ENCODE peak calls at places on chromosomes 2 and 18, in eight cellular contexts. I is tibial artery, K is suprapubic skin, P is lower lobe of right lung, C is aorta, O is HCT116, L is PC-3, H is heart right ventricle. G is an unnamed sample.
A peak's percentile ranks its signal among the peaks of the same experiment; 100 is the strongest.

GRCh38 chr2:101900375-101900774 is 91.4 kb upstream of the IL1R2 start:
- DNase-seq in I (no peak), K (no peak), P (no peak), C (no peak), O (no peak), L (peak; percentile 58), H (no peak), G (no peak)

GRCh38 chr2:173881466-173881865 is 83.7 kb downstream of the SP3 start:
- DNase-seq in I (peak; percentile 45), K (no peak), P (no peak), C (no peak), O (no peak), L (no peak), H (no peak), G (no peak)

GRCh38 chr2:239300871-239301742 is 99.7 kb downstream of the HDAC4 start:
- DNase-seq in I (no peak), K (peak; percentile 69), P (no peak), C (peak; percentile 72), O (no peak), L (no peak), H (no peak), G (no peak)

GRCh38 chr2:218679119-218679518 is 7.2 kb downstream of the STK36 start:
- DNase-seq in I (no peak), K (no peak), P (no peak), C (no peak), O (no peak), L (peak; percentile 46), H (no peak), G (no peak)

GRCh38 chr2:26018184-26018716 is 15.6 kb upstream of the RAB10 start:
- DNase-seq in I (peak; percentile 78), K (no peak), P (peak; percentile 81), C (peak; percentile 92), O (peak; percentile 74), L (peak; percentile 92), H (peak; percentile 62), G (peak; percentile 15)

GRCh38 chr2:138090330-138090729 is 126.1 kb downstream of the HNMT start:
- DNase-seq in I (no peak), K (no peak), P (no peak), C (no peak), O (peak; percentile 22), L (peak; percentile 72), H (no peak), G (peak; percentile 54)

GRCh38 chr2:171317492-171318125 is 116.2 kb downstream of the METTL8 start:
- DNase-seq in I (no peak), K (no peak), P (no peak), C (no peak), O (no peak), L (no peak), H (no peak), G (no peak)

GRCh38 chr2:191114403-191114886 is 36.3 kb downstream of the STAT4 start:
- DNase-seq in I (no peak), K (no peak), P (no peak), C (no peak), O (no peak), L (no peak), H (no peak), G (no peak)

GRCh38 chr2:138275292-138275690 is 226.3 kb upstream of the SPOPL start:
- DNase-seq in I (no peak), K (no peak), P (no peak), C (no peak), O (no peak), L (peak; percentile 12), H (no peak), G (no peak)

GRCh38 chr2:226888378-226888915 is 52.6 kb downstream of the RHBDD1 start:
- DNase-seq in I (no peak), K (no peak), P (no peak), C (no peak), O (no peak), L (no peak), H (no peak), G (no peak)

GRCh38 chr18:36446059-36446458 is 148.5 kb downstream of the FHOD3 start:
- DNase-seq in I (no peak), K (no peak), P (no peak), C (no peak), O (no peak), L (peak; percentile 64), H (no peak), G (no peak)

GRCh38 chr18:36673452-36673851 is 155.3 kb downstream of the TPGS2 start:
- DNase-seq in I (no peak), K (no peak), P (no peak), C (no peak), O (no peak), L (no peak), H (no peak), G (no peak)

GRCh38 chr2:74869522-74869921 is 35.6 kb downstream of the HK2 start:
- DNase-seq in I (no peak), K (no peak), P (no peak), C (no peak), O (no peak), L (no peak), H (no peak), G (no peak)

GRCh38 chr18:8477615-8478014 is 131.6 kb upstream of the RAB12 start:
- DNase-seq in I (no peak), K (no peak), P (no peak), C (no peak), O (no peak), L (no peak), H (no peak), G (no peak)

GRCh38 chr18:74281639-74282358 is 10.0 kb downstream of the CYB5A start:
- DNase-seq in I (peak; percentile 74), K (no peak), P (no peak), C (no peak), O (no peak), L (no peak), H (no peak), G (no peak)

GRCh38 chr18:50578030-50578429 is 18.1 kb downstream of the MAPK4 start:
- DNase-seq in I (no peak), K (no peak), P (no peak), C (no peak), O (no peak), L (no peak), H (no peak), G (no peak)

GRCh38 chr2:152309352-152310214 is 25.4 kb upstream of the FMNL2 start:
- DNase-seq in I (no peak), K (no peak), P (no peak), C (no peak), O (no peak), L (peak; percentile 65), H (no peak), G (no peak)

GRCh38 chr2:10977003-10977402 is 65.3 kb downstream of the KCNF1 start:
- DNase-seq in I (no peak), K (peak; percentile 55), P (no peak), C (no peak), O (no peak), L (no peak), H (no peak), G (no peak)

GRCh38 chr2:225402200-225402776 is 2.8 kb downstream of the NYAP2 start:
- DNase-seq in I (no peak), K (no peak), P (no peak), C (no peak), O (no peak), L (no peak), H (no peak), G (no peak)

GRCh38 chr18:65754121-65754520 is 3.3 kb downstream of the CDH7 start:
- DNase-seq in I (no peak), K (no peak), P (no peak), C (no peak), O (no peak), L (peak; percentile 58), H (no peak), G (no peak)

GRCh38 chr2:160228141-160228963 is 28.3 kb upstream of the ITGB6 start:
- DNase-seq in I (no peak), K (no peak), P (no peak), C (no peak), O (no peak), L (peak; percentile 82), H (no peak), G (no peak)

DNA sequence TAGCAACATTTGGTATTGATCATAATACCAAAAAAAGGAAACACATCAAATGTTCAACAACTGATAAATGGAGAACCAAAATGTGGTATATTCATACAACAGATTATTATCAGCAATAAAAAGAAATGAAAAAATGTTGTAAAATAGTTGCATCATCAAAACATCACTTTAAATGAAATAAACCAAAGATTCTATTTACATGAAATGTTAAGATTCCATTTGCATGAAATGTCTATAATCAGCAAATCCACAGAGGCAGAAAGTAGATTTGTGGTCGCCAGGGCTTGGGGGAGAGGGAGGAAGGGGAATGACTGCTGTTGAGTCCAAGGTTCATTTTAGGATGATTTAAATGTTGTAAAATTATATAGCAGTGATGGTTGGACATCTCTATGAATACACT is 181.9 kb downstream of the RTP5 start:
- DNase-seq in I (no peak), K (no peak), P (no peak), C (no peak), O (no peak), L (no peak), H (no peak), G (no peak)
- H3K4me3 ChIP-seq in I (no peak overlapping the region), K (no peak overlapping the region), P (no peak overlapping the region), C (no peak overlapping the region), O (no peak overlapping the region), L (no peak overlapping the region), H (no peak overlapping the region), G (no peak overlapping the region)

GRCh38 chr18:24791736-24792135 is 331.3 kb downstream of the HRH4 start:
- DNase-seq in I (no peak), K (no peak), P (no peak), C (no peak), O (no peak), L (no peak), H (no peak), G (no peak)
- H3K4me1 ChIP-seq in I (no peaks in the 10 kb centered on the region), K (no peaks in the 10 kb centered on the region), P (no peaks in the 10 kb centered on the region), C (no peaks in the 10 kb centered on the region), O (no peaks in the 10 kb centered on the region), L (no peaks in the 10 kb centered on the region), H (no peaks in the 10 kb centered on the region), G (no peaks in the 10 kb centered on the region)

DNA sequence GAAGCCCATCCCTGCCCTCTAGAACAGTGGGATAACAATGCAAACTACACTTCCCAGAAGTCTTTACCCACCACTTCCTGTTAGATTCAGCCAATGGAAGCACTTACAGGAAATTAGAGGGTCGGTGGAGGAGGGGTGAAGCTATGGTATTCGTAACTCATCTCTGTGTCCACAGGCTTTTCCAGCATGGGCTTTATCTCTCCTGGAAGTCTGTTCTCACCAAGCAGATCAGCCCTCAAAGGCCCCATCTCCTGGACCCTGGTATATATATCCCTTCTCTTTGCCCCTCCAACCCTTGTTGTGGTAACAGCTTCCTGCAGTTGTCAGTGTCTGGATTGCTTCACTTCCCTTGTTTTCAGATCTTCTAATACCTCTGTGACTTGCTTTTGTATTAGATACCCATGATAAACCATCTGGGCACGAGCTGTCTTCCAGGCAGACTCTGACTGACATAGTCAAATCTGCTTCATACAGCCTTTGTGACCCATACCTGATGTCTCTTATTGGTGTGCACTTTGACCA is 475.0 kb upstream of the POU3F3 start:
- DNase-seq in I (no peak), K (no peak), P (no peak), C (no peak), O (no peak), L (no peak), H (no peak), G (no peak)
- H3K4me3 ChIP-seq in I (peak overlapping the region; percentile 18), K (peak overlapping the region; percentile 17), P (peak overlapping the region; percentile 43), C (no peak overlapping the region), O (no peak overlapping the region), L (no peak overlapping the region), H (peak overlapping the region; percentile 52), G (no peak overlapping the region)

DNA sequence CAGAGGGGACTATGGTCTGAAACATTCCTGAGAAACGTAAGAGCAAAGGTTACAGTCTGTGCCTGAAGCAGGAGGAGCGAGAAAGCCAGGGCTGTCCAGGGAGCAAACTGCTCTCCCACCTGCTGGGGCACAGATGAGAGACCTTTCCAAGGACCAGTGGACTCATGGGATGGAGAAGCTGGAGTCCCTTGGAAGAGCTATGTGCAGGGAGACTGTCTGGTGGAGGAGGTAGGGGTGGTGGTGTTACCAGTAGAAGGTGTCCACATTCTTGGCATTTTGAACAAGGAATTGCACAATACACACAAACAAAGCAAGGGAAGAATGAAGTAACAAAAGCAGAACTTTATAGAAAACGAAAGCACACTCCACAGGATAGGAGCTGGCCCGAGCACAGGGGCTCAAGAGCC is 97.9 kb upstream of the CYRIA start:
- DNase-seq in I (no peak), K (no peak), P (no peak), C (no peak), O (no peak), L (no peak), H (no peak), G (no peak)
- H3K4me1 ChIP-seq in I (no peaks in the 10 kb centered on the region), K (no peaks in the 10 kb centered on the region), P (peaks cover 14% of the 10 kb centered on the region), C (no peaks in the 10 kb centered on the region), O (no peaks in the 10 kb centered on the region), L (no peaks in the 10 kb centered on the region), H (no peaks in the 10 kb centered on the region), G (no peaks in the 10 kb centered on the region)